ENCODE peak calls at places on chromosomes 6 and 20, in five cellular contexts. V is mesendoderm, K is mucosa of gallbladder, W is T-helper 9 cell, O is heart left ventricle. J is an unnamed sample.

GRCh38 chr6:154925130-154925529 is 70.0 kb upstream of the TIAM2 start:
- DNase-seq in V (peak), K (no peak), W (no peak), O (no peak), J (no peak)

GRCh38 chr6:26195924-26196845 is 109.0 kb downstream of the HFE start:
- DNase-seq in V (no peak), K (no peak), W (no peak), O (no peak), J (no peak)

GRCh38 chr6:166619912-166620311 is 7.1 kb downstream of the RPS6KA2 start:
- DNase-seq in V (no peak), K (peak), W (no peak), O (peak), J (no peak)

GRCh38 chr20:57451759-57452661 is 60.8 kb downstream of the RBM38 start:
- DNase-seq in V (no peak), K (no peak), W (no peak), O (peak), J (no peak)

GRCh38 chr6:15096894-15097837 is 148.7 kb upstream of the JARID2 start:
- DNase-seq in V (no peak), K (no peak), W (no peak), O (no peak), J (no peak)

GRCh38 chr6:11494786-11495564 is 42.6 kb upstream of the TMEM170B start:
- DNase-seq in V (peak), K (no peak), W (no peak), O (no peak), J (no peak)

GRCh38 chr20:47778398-47779354 is 6.6 kb downstream of the SULF2 start:
- DNase-seq in V (no peak), K (no peak), W (no peak), O (no peak), J (no peak)

GRCh38 chr20:25021336-25021735 is 28.8 kb upstream of the APMAP start:
- DNase-seq in V (no peak), K (no peak), W (no peak), O (no peak), J (no peak)

GRCh38 chr6:158755636-158756035 is 63.5 kb downstream of the EZR start:
- DNase-seq in V (no peak), K (no peak), W (no peak), O (no peak), J (no peak)

GRCh38 chr20:7272512-7272911 is 505.0 kb downstream of the BMP2 start:
- DNase-seq in V (peak), K (no peak), W (no peak), O (no peak), J (no peak)

GRCh38 chr6:133548409-133548808 is 307.3 kb downstream of the EYA4 start:
- DNase-seq in V (no peak), K (peak), W (no peak), O (no peak), J (no peak)

J was measured in coronary artery.